ENCODE peak calls at places on chromosomes 16 and 17, in five cellular contexts. V is GM04504, B is left lobe of liver, E is EH, N is OCI-M1. Z is an unnamed sample.
A peak's percentile ranks its signal among the peaks of the same experiment; 100 is the strongest.

GRCh38 chr17:51245535-51245934 is 14.3 kb downstream of the MBTD1 start:
- DNase-seq in N (no peak), V (no peak), B (no peak), E (peak; percentile 67), Z (no peak)

GRCh38 chr16:68311316-68311620 is 449 bp downstream of the PRMT7 start:
- DNase-seq in N (peak; percentile 75), B (no peak), V (no peak), E (no peak), Z (peak; percentile 52)

GRCh38 chr17:42543190-42544079 is 7.4 kb downstream of the NAGLU start:
- DNase-seq in V (no peak), B (no peak), E (no peak), N (no peak), Z (no peak)

GRCh38 chr17:9018731-9019130 is 2.6 kb upstream of the NTN1 start:
- DNase-seq in N (peak; percentile 19), B (no peak), V (no peak), E (peak; percentile 5), Z (no peak)

GRCh38 chr17:29760771-29761682 is 138.3 kb upstream of the CORO6 start:
- DNase-seq in N (peak; percentile 94), V (peak; percentile 77), E (peak; percentile 88), B (peak; percentile 78), Z (peak; percentile 91)

GRCh38 chr16:72137380-72138063 is 34.4 kb downstream of the PMFBP1 start:
- DNase-seq in V (no peak), B (no peak), N (no peak), E (no peak), Z (no peak)

GRCh38 chr17:71709271-71709670 is 411.5 kb upstream of the SOX9 start:
- DNase-seq in N (no peak), B (no peak), V (peak; percentile 50), E (peak; percentile 58), Z (peak; percentile 1)

GRCh38 chr16:1451702-1452392 is 7.5 kb upstream of the CCDC154 start:
- DNase-seq in E (no peak), N (no peak), B (no peak), V (no peak), Z (no peak)

GRCh38 chr17:47120521-47121095 is 68.5 kb downstream of the CDC27 start:
- DNase-seq in E (peak; percentile 81), V (peak; percentile 63), N (no peak), B (no peak), Z (peak; percentile 36)

GRCh38 chr17:74351552-74352210 is 10.0 kb downstream of the BTBD17 start:
- DNase-seq in N (no peak), V (no peak), B (no peak), E (no peak), Z (no peak)

GRCh38 chr16:84718-85452 is 6.9 kb downstream of the MPG start:
- DNase-seq in N (no peak), B (no peak), E (peak; percentile 96), V (peak; percentile 74), Z (peak; percentile 91)

GRCh38 chr16:28218109-28218508 is 6.3 kb upstream of the XPO6 start:
- DNase-seq in B (no peak), E (peak; percentile 71), V (peak; percentile 44), N (peak; percentile 54), Z (peak; percentile 74)

GRCh38 chr17:4879591-4879990 is 19.7 kb upstream of the C17orf107 start:
- DNase-seq in V (no peak), B (no peak), E (no peak), N (no peak), Z (no peak)

GRCh38 chr16:57837305-57838125 is 35.2 kb upstream of the KIFC3 start:
- DNase-seq in E (no peak), V (no peak), N (no peak), B (no peak), Z (no peak)

GRCh38 chr17:75856062-75856681 is 1.0 kb upstream of the WBP2 start:
- DNase-seq in V (no peak), B (no peak), N (peak; percentile 67), E (no peak), Z (no peak)

GRCh38 chr17:45393477-45393876 is 39.2 kb downstream of the ARHGAP27 start:
- DNase-seq in B (no peak), V (no peak), E (no peak), N (no peak), Z (no peak)

GRCh38 chr16:57141822-57142631 is 43.8 kb downstream of the PSME3IP1 start:
- DNase-seq in B (no peak), V (no peak), E (no peak), N (no peak), Z (no peak)

GRCh38 chr16:9072806-9073341 is 18.6 kb upstream of the HAPSTR1 start:
- DNase-seq in V (no peak), E (peak; percentile 90), N (peak; percentile 63), B (no peak), Z (peak; percentile 86)

GRCh38 chr17:46764709-46765401 is 53.6 kb downstream of the WNT3 start:
- DNase-seq in V (peak; percentile 75), N (no peak), B (peak; percentile 64), E (peak; percentile 99), Z (peak; percentile 75)

GRCh38 chr17:3750926-3751325 is 27.2 kb downstream of the HASPIN start:
- DNase-seq in E (no peak), B (no peak), V (no peak), N (no peak), Z (no peak)

GRCh38 chr17:41013181-41013580 is 4.3 kb upstream of the KRTAP3-1 start:
- DNase-seq in N (no peak), E (peak; percentile 81), B (no peak), V (peak; percentile 72), Z (peak; percentile 75)

Z was measured in fibroblast of villous mesenchyme.